ENCODE peak calls at places on chromosomes 13 and 19, in six cellular contexts. R is fibroblast of the aortic adventitia, Y is IMR-90, K is nephron progenitor cell, B is GM12878, T is Peyer's patch. M is an unnamed sample.

GRCh38 chr19:46733693-46734240 is 12.1 kb upstream of the FKRP start:
- DNase-seq in R (no peak), Y (no peak), K (no peak), B (no peak), T (no peak), M (no peak)

GRCh38 chr13:73059460-73060250 is 850 bp downstream of the KLF5 start:
- DNase-seq in R (no peak), Y (peak; percentile 10), K (peak; percentile 69), B (no peak), T (no peak), M (no peak)

GRCh38 chr19:49592486-49593232 is 1.7 kb downstream of the PRR12 start:
- DNase-seq in R (no peak), Y (no peak), K (peak; percentile 40), B (no peak), T (no peak), M (peak; percentile 63)

GRCh38 chr13:49225358-49226042 is 5.4 kb downstream of the MLNR start:
- DNase-seq in R (peak; percentile 43), Y (no peak), K (no peak), B (no peak), T (no peak), M (peak; percentile 71)

GRCh38 chr19:46776927-46777911 is 11.2 kb downstream of the SLC1A5 start:
- DNase-seq in R (no peak), Y (no peak), K (no peak), B (no peak), T (no peak), M (peak; percentile 27)

GRCh38 chr19:30529876-30530275 is 157.7 kb downstream of the ZNF536 start:
- DNase-seq in R (no peak), Y (no peak), K (no peak), B (no peak), T (no peak), M (no peak)

GRCh38 chr19:50861496-50862286 is 7.0 kb downstream of the KLK3 start:
- DNase-seq in R (no peak), Y (no peak), K (no peak), B (no peak), T (no peak), M (no peak)

GRCh38 chr19:34794289-34794960 is 21.4 kb upstream of the ZNF599 start:
- DNase-seq in R (no peak), Y (no peak), K (no peak), B (no peak), T (no peak), M (peak; percentile 4)

GRCh38 chr13:32737111-32737571 is 150.9 kb downstream of the PDS5B start:
- DNase-seq in R (peak; percentile 61), Y (no peak), K (no peak), B (peak; percentile 63), T (no peak), M (no peak)

GRCh38 chr19:46115396-46116109 is 8.9 kb downstream of the IGFL3 start:
- DNase-seq in R (peak; percentile 61), Y (peak; percentile 81), K (no peak), B (peak; percentile 31), T (no peak), M (peak; percentile 94)

GRCh38 chr19:3045885-3046603 is 16.3 kb downstream of the TLE5 start:
- DNase-seq in R (no peak), Y (no peak), K (no peak), B (no peak), T (no peak), M (no peak)

GRCh38 chr13:75544681-75545333 is 4.8 kb upstream of the UCHL3 start:
- DNase-seq in R (peak; percentile 88), Y (peak; percentile 90), K (no peak), B (no peak), T (no peak), M (peak; percentile 76)

GRCh38 chr13:84481958-84482357 is 599.7 kb upstream of the SLITRK1 start:
- DNase-seq in R (peak; percentile 89), Y (peak; percentile 87), K (no peak), B (no peak), T (no peak), M (peak; percentile 32)

GRCh38 chr13:55160911-55161310 is 1979.8 kb upstream of the PRR20A start:
- DNase-seq in R (no peak), Y (no peak), K (no peak), B (no peak), T (no peak), M (no peak)

GRCh38 chr19:290539-291521 is at the start of gene PLPP2:
- DNase-seq in R (peak; percentile 17), Y (no peak), K (no peak), B (no peak), T (no peak), M (peak; percentile 23)

GRCh38 chr19:19805480-19805879 is 16.1 kb downstream of the ZNF506 start:
- DNase-seq in R (no peak), Y (no peak), K (no peak), B (no peak), T (no peak), M (no peak)

GRCh38 chr19:28020631-28021315 is 1192.2 kb downstream of the UQCRFS1 start:
- DNase-seq in R (no peak), Y (no peak), K (no peak), B (no peak), T (no peak), M (no peak)

GRCh38 chr13:111904166-111904565 is 162.8 kb upstream of the SOX1 start:
- DNase-seq in R (no peak), Y (no peak), K (no peak), B (no peak), T (no peak), M (no peak)

GRCh38 chr13:44423824-44424223 is 50.2 kb downstream of the SERP2 start:
- DNase-seq in R (no peak), Y (no peak), K (no peak), B (no peak), T (no peak), M (no peak)

GRCh38 chr19:389246-389934 is 19.6 kb downstream of the C2CD4C start:
- DNase-seq in R (no peak), Y (no peak), K (no peak), B (no peak), T (no peak), M (no peak)

GRCh38 chr19:48415869-48416268 is 22.4 kb downstream of the GRIN2D start:
- DNase-seq in R (no peak), Y (no peak), K (no peak), B (no peak), T (no peak), M (no peak)
- TF ChIP-seq CTCF in R (no peak), Y (no peak), K (no peak), B (no peak), T (no peak), M (no peak)

GRCh38 chr19:18349524-18350128 is 9.2 kb downstream of the PGPEP1 start:
- DNase-seq in R (peak; percentile 74), Y (peak; percentile 65), K (peak; percentile 52), B (no peak), T (peak; percentile 44), M (peak; percentile 75)
- TF ChIP-seq CTCF in R (peak; percentile 95), Y (peak; percentile 96), K (peak; percentile 68), B (peak; percentile 93), T (peak; percentile 76), M (peak; percentile 77)

GRCh38 chr19:52956917-52957316 is 5.8 kb downstream of the ZNF816 start:
- DNase-seq in R (no peak), Y (no peak), K (no peak), B (no peak), T (no peak), M (no peak)

GRCh38 chr19:52957591-52957990 is 5.1 kb downstream of the ZNF816 start:
- DNase-seq in R (no peak), Y (no peak), K (no peak), B (no peak), T (no peak), M (no peak)

GRCh38 chr19:52961981-52962380 is 700 bp downstream of the ZNF816 start:
- DNase-seq in R (no peak), Y (no peak), K (no peak), B (no peak), T (no peak), M (no peak)

GRCh38 chr19:52962394-52963228 is at the start of gene ZNF816:
- DNase-seq in R (peak; percentile 89), Y (peak; percentile 88), K (peak; percentile 100), B (peak; percentile 70), T (peak; percentile 99), M (peak; percentile 95)

GRCh38 chr19:52959613-52960295 is 2.9 kb downstream of the ZNF816 start:
- DNase-seq in R (no peak), Y (no peak), K (no peak), B (no peak), T (no peak), M (no peak)
- TF ChIP-seq CTCF in R (no peak), Y (no peak), K (no peak), B (no peak), T (no peak), M (no peak)

GRCh38 chr13:77002590-77003190 is 10.8 kb downstream of the CLN5 start:
- DNase-seq in R (peak; percentile 67), Y (peak; percentile 48), K (no peak), B (no peak), T (no peak), M (peak; percentile 49)
- TF ChIP-seq CTCF in R (peak; percentile 82), Y (peak; percentile 67), K (peak; percentile 56), B (peak; percentile 54), T (peak; percentile 55), M (peak; percentile 55)

GRCh38 chr13:94950303-94950702 is 238.0 kb upstream of the SOX21 start:
- DNase-seq in R (peak; percentile 7), Y (no peak), K (no peak), B (no peak), T (no peak), M (no peak)
- TF ChIP-seq CTCF in R (no peak), Y (no peak), K (peak; percentile 21), B (no peak), T (no peak), M (no peak)

GRCh38 chr13:109990296-109990695 is 203.9 kb upstream of the IRS2 start:
- DNase-seq in R (no peak), Y (no peak), K (no peak), B (no peak), T (no peak), M (no peak)
- TF ChIP-seq CTCF in R (no peak), Y (no peak), K (no peak), B (no peak), T (no peak), M (no peak)

DNA sequence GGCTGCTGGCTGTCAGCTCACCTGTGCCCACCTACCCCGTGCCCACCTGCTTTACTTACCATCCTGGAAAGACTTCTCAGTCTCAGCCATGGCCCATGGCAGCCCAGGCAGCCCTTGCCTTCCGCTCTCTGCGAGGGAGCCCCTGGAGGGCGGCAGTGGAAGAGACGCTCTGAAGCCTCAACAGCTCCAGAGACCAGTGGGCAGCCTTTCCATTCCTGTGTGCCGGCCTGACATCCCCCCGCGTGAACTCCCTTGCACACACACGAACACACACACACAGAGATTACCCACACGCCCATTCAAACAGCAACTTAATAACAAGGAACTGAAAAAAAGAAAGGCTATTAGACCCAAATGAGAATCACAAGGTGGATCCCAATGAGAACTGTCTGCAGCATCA is 14.2 kb upstream of the RASA3 start:
- DNase-seq in R (no peak), Y (no peak), K (no peak), B (no peak), T (no peak), M (no peak)
- TF ChIP-seq CTCF in R (peak; percentile 37), Y (peak; percentile 7), K (peak; percentile 24), B (peak; percentile 21), T (no peak), M (no peak)